ENCODE peak calls at places on chromosomes 13 and 19, in eight cellular contexts. One of them, this sample, is unnamed.

GRCh38 chr19:44876930-44877530 is 14.0 kb upstream of the TOMM40 start:
- DNase-seq in GM12865: no peak
- DNase-seq in dorsolateral prefrontal cortex: no peak
- DNase-seq in body of pancreas: no peak
- DNase-seq in astrocyte of the spinal cord: peak; percentile 21
- DNase-seq in heart left ventricle: no peak
- DNase-seq in lung: no peak
- DNase-seq in tibial nerve: no peak
- DNase-seq in this sample: no peak

GRCh38 chr19:36160821-36161596 is 8.8 kb upstream of the COX7A1 start:
- DNase-seq in body of pancreas: no peak
- DNase-seq in lung: no peak
- DNase-seq in tibial nerve: no peak
- DNase-seq in heart left ventricle: no peak
- DNase-seq in astrocyte of the spinal cord: no peak
- DNase-seq in dorsolateral prefrontal cortex: no peak
- DNase-seq in GM12865: no peak
- DNase-seq in this sample: no peak

GRCh38 chr19:36106991-36107390 is 4.0 kb upstream of the OVOL3 start:
- DNase-seq in heart left ventricle: no peak
- DNase-seq in astrocyte of the spinal cord: no peak
- DNase-seq in GM12865: no peak
- DNase-seq in tibial nerve: no peak
- DNase-seq in dorsolateral prefrontal cortex: no peak
- DNase-seq in lung: no peak
- DNase-seq in body of pancreas: no peak
- DNase-seq in this sample: no peak

GRCh38 chr13:80871481-80871880 is 530.6 kb upstream of the SPRY2 start:
- DNase-seq in dorsolateral prefrontal cortex: no peak
- DNase-seq in astrocyte of the spinal cord: peak; percentile 56
- DNase-seq in lung: no peak
- DNase-seq in body of pancreas: no peak
- DNase-seq in GM12865: no peak
- DNase-seq in tibial nerve: no peak
- DNase-seq in heart left ventricle: no peak
- DNase-seq in this sample: peak; percentile 4

GRCh38 chr13:34863360-34864135 is 78.5 kb upstream of the NBEA start:
- DNase-seq in astrocyte of the spinal cord: peak; percentile 69
- DNase-seq in GM12865: no peak
- DNase-seq in lung: no peak
- DNase-seq in tibial nerve: no peak
- DNase-seq in dorsolateral prefrontal cortex: no peak
- DNase-seq in heart left ventricle: no peak
- DNase-seq in body of pancreas: no peak
- DNase-seq in this sample: peak; percentile 53

GRCh38 chr13:45781553-45782326 is 69.8 kb downstream of the SIAH3 start:
- DNase-seq in GM12865: no peak
- DNase-seq in dorsolateral prefrontal cortex: no peak
- DNase-seq in body of pancreas: peak; percentile 70
- DNase-seq in heart left ventricle: peak; percentile 76
- DNase-seq in astrocyte of the spinal cord: peak; percentile 11
- DNase-seq in tibial nerve: no peak
- DNase-seq in lung: no peak
- DNase-seq in this sample: peak; percentile 22

GRCh38 chr13:43905435-43906031 is 25.8 kb downstream of the LACC1 start:
- DNase-seq in astrocyte of the spinal cord: peak; percentile 82
- DNase-seq in heart left ventricle: peak; percentile 14
- DNase-seq in tibial nerve: peak; percentile 81
- DNase-seq in lung: no peak
- DNase-seq in GM12865: peak; percentile 69
- DNase-seq in body of pancreas: peak; percentile 60
- DNase-seq in dorsolateral prefrontal cortex: no peak
- DNase-seq in this sample: peak; percentile 86

GRCh38 chr19:48810151-48810550 is 678 bp downstream of the BCAT2 start:
- DNase-seq in GM12865: no peak
- DNase-seq in dorsolateral prefrontal cortex: no peak
- DNase-seq in tibial nerve: no peak
- DNase-seq in heart left ventricle: no peak
- DNase-seq in astrocyte of the spinal cord: no peak
- DNase-seq in lung: no peak
- DNase-seq in body of pancreas: no peak
- DNase-seq in this sample: no peak

GRCh38 chr19:54248016-54248601 is 5.5 kb upstream of the LILRA6 start:
- DNase-seq in tibial nerve: peak; percentile 29
- DNase-seq in astrocyte of the spinal cord: no peak
- DNase-seq in dorsolateral prefrontal cortex: no peak
- DNase-seq in body of pancreas: peak; percentile 64
- DNase-seq in heart left ventricle: peak; percentile 44
- DNase-seq in lung: peak; percentile 44
- DNase-seq in GM12865: peak; percentile 21
- DNase-seq in this sample: no peak

GRCh38 chr19:24046550-24046949 is 40.4 kb upstream of the ZNF254 start:
- DNase-seq in GM12865: no peak
- DNase-seq in heart left ventricle: no peak
- DNase-seq in body of pancreas: no peak
- DNase-seq in tibial nerve: no peak
- DNase-seq in lung: no peak
- DNase-seq in dorsolateral prefrontal cortex: no peak
- DNase-seq in astrocyte of the spinal cord: no peak
- DNase-seq in this sample: no peak

GRCh38 chr19:1223018-1223855 is 14.6 kb downstream of the CBARP start:
- DNase-seq in lung: no peak
- DNase-seq in GM12865: peak; percentile 68
- DNase-seq in tibial nerve: no peak
- DNase-seq in body of pancreas: no peak
- DNase-seq in astrocyte of the spinal cord: peak; percentile 37
- DNase-seq in dorsolateral prefrontal cortex: no peak
- DNase-seq in heart left ventricle: peak; percentile 31
- DNase-seq in this sample: no peak

GRCh38 chr13:36131215-36131930 is at the start of gene DCLK1:
- DNase-seq in tibial nerve: peak; percentile 60
- DNase-seq in astrocyte of the spinal cord: peak; percentile 66
- DNase-seq in lung: peak; percentile 54
- DNase-seq in dorsolateral prefrontal cortex: peak; percentile 64
- DNase-seq in GM12865: no peak
- DNase-seq in body of pancreas: peak; percentile 24
- DNase-seq in heart left ventricle: peak; percentile 67
- DNase-seq in this sample: peak; percentile 77

GRCh38 chr13:77836423-77836822 is 82.2 kb downstream of the EDNRB start:
- DNase-seq in body of pancreas: peak; percentile 43
- DNase-seq in tibial nerve: no peak
- DNase-seq in heart left ventricle: no peak
- DNase-seq in GM12865: no peak
- DNase-seq in dorsolateral prefrontal cortex: no peak
- DNase-seq in lung: no peak
- DNase-seq in astrocyte of the spinal cord: no peak
- DNase-seq in this sample: no peak

GRCh38 chr13:98785968-98786367 is 33.5 kb upstream of the SLC15A1 start:
- DNase-seq in lung: no peak
- DNase-seq in GM12865: no peak
- DNase-seq in body of pancreas: no peak
- DNase-seq in tibial nerve: no peak
- DNase-seq in dorsolateral prefrontal cortex: no peak
- DNase-seq in astrocyte of the spinal cord: no peak
- DNase-seq in heart left ventricle: no peak
- DNase-seq in this sample: no peak
- H3K4me3 ChIP-seq in lung: no peak overlapping the region
- H3K4me3 ChIP-seq in GM12865: no peak overlapping the region
- H3K4me3 ChIP-seq in body of pancreas: no peak overlapping the region
- H3K4me3 ChIP-seq in tibial nerve: no peak overlapping the region
- H3K4me3 ChIP-seq in dorsolateral prefrontal cortex: no peak overlapping the region
- H3K4me3 ChIP-seq in astrocyte of the spinal cord: no peak overlapping the region
- H3K4me3 ChIP-seq in heart left ventricle: no peak overlapping the region
- H3K4me3 ChIP-seq in this sample: no peak overlapping the region

DNA sequence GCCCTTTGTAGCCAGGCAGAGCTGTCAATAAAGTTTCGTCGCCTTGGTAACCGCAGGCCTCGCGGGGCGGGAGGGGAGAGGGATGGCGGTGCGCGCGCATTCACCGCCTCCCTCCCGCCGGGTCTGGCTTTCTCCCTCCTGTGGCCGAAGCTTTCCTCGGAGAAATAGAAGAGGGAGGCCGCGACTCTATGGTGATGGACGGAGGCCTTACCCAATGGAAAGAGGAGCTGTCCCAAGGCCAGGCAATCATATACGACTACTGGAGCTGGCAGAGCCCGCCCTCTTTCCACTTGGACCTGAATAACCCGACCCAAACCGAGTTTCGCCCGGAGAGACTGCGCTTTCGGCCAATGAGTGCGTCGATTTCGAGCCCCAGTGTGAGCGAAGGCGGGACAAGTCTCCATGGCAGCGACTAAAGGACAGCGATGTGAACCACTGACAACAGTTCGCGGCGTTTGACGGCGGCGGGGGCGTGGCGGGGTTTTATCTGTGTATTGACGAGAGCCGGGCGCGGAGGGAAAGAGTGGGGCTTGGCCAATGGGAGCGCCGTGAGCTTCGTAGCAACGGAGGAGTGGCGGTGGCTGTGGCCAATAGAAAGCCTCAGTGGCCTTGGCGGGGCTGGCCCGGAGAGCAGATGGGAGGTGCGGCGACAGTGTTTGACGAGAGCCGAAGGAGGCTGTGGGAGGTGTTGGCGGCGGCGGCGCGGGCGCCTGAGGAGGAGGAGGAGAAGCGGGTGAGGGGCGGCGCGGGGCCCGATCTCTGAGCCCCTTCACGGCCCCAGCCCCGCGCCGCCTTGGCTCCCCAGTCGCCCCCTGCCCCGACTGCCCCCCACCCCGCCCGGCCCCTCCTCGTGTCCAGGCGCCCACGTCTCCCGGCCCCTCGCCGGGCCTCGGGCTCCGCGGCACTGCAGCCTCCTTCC is at the start of gene KMT5C:
- DNase-seq in lung: peak; percentile 100
- DNase-seq in heart left ventricle: peak; percentile 100
- DNase-seq in GM12865: peak; percentile 100
- DNase-seq in dorsolateral prefrontal cortex: peak; percentile 100
- DNase-seq in tibial nerve: peak; percentile 100
- DNase-seq in astrocyte of the spinal cord: peak; percentile 100
- DNase-seq in body of pancreas: peak; percentile 100
- DNase-seq in this sample: peak; percentile 100
- TF ChIP-seq CTCF in lung: no peak
- TF ChIP-seq CTCF in heart left ventricle: peak; percentile 41
- TF ChIP-seq CTCF in GM12865: no peak
- TF ChIP-seq CTCF in dorsolateral prefrontal cortex: peak; percentile 40
- TF ChIP-seq CTCF in tibial nerve: peak; percentile 79
- TF ChIP-seq CTCF in astrocyte of the spinal cord: peak; percentile 34
- TF ChIP-seq CTCF in body of pancreas: peak; percentile 84
- TF ChIP-seq CTCF in this sample: peak; percentile 56

GRCh38 chr13:24927810-24928404 is 163.9 kb downstream of the RNF17 start:
- DNase-seq in GM12865: no peak
- DNase-seq in lung: no peak
- DNase-seq in body of pancreas: no peak
- DNase-seq in dorsolateral prefrontal cortex: no peak
- DNase-seq in astrocyte of the spinal cord: no peak
- DNase-seq in tibial nerve: no peak
- DNase-seq in heart left ventricle: no peak
- DNase-seq in this sample: no peak

GRCh38 chr13:24929196-24929595 is 165.2 kb downstream of the RNF17 start:
- DNase-seq in lung: no peak
- DNase-seq in heart left ventricle: no peak
- DNase-seq in GM12865: no peak
- DNase-seq in dorsolateral prefrontal cortex: no peak
- DNase-seq in body of pancreas: no peak
- DNase-seq in astrocyte of the spinal cord: no peak
- DNase-seq in tibial nerve: no peak
- DNase-seq in this sample: no peak

DNA sequence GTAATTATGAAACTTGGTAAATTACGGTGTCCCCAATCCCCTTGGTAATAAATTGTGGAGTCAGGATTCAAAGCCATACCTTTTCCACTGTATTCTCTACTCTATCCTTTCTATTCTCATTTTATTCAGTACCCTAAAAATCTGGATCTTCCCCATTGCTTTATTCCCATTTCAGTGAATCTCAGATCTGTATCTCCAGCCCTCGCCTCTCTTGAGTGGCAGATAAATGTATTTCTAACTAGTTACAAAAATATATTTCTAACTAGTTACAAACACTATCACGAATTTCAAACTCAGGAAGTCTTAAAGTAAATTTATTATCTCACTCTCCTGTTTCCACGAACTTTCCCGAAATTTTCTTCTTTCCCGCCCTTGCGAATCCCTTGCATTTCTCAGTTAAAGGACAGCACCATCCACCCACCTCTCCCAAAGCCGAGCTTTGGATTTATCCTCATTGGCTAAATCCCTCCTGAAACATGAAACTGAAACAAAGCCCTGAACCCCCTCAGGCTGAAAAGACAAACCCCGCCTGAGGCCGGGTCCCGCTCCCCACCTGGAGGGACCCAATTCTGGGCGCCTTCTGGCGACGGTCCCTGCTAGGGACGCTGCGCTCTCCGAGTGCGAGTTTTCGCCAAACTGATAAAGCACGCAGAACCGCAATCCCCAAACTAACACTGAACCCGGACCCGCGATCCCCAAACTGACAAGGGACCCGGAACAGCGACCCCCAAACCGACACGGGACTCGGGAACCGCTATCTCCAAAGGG is 164.3 kb upstream of the PABPC3 start:
- DNase-seq in body of pancreas: no peak
- DNase-seq in lung: no peak
- DNase-seq in heart left ventricle: no peak
- DNase-seq in astrocyte of the spinal cord: no peak
- DNase-seq in GM12865: no peak
- DNase-seq in tibial nerve: no peak
- DNase-seq in dorsolateral prefrontal cortex: no peak
- DNase-seq in this sample: no peak
- H3K4me3 ChIP-seq in body of pancreas: no peak overlapping the region
- H3K4me3 ChIP-seq in lung: no peak overlapping the region
- H3K4me3 ChIP-seq in heart left ventricle: no peak overlapping the region
- H3K4me3 ChIP-seq in astrocyte of the spinal cord: no peak overlapping the region
- H3K4me3 ChIP-seq in GM12865: no peak overlapping the region
- H3K4me3 ChIP-seq in tibial nerve: peak overlapping the region; percentile 7
- H3K4me3 ChIP-seq in dorsolateral prefrontal cortex: no peak overlapping the region
- H3K4me3 ChIP-seq in this sample: peak overlapping the region; percentile 38

GRCh38 chr13:101917475-101917810 is 465.0 kb downstream of the ITGBL1 start:
- DNase-seq in astrocyte of the spinal cord: no peak
- DNase-seq in dorsolateral prefrontal cortex: peak; percentile 16
- DNase-seq in lung: no peak
- DNase-seq in body of pancreas: peak; percentile 16
- DNase-seq in heart left ventricle: no peak
- DNase-seq in tibial nerve: no peak
- DNase-seq in GM12865: no peak
- DNase-seq in this sample: no peak

GRCh38 chr13:101915333-101915732 is 462.9 kb downstream of the ITGBL1 start:
- DNase-seq in GM12865: no peak
- DNase-seq in lung: no peak
- DNase-seq in tibial nerve: no peak
- DNase-seq in astrocyte of the spinal cord: no peak
- DNase-seq in heart left ventricle: no peak
- DNase-seq in body of pancreas: no peak
- DNase-seq in dorsolateral prefrontal cortex: no peak
- DNase-seq in this sample: no peak

GRCh38 chr13:101915755-101916107 is 463.3 kb downstream of the ITGBL1 start:
- DNase-seq in heart left ventricle: no peak
- DNase-seq in body of pancreas: no peak
- DNase-seq in lung: no peak
- DNase-seq in astrocyte of the spinal cord: no peak
- DNase-seq in dorsolateral prefrontal cortex: no peak
- DNase-seq in tibial nerve: no peak
- DNase-seq in GM12865: no peak
- DNase-seq in this sample: no peak

GRCh38 chr13:101916758-101917474 is 464.4 kb downstream of the ITGBL1 start:
- DNase-seq in GM12865: no peak
- DNase-seq in astrocyte of the spinal cord: no peak
- DNase-seq in dorsolateral prefrontal cortex: no peak
- DNase-seq in body of pancreas: no peak
- DNase-seq in tibial nerve: no peak
- DNase-seq in heart left ventricle: no peak
- DNase-seq in lung: no peak
- DNase-seq in this sample: no peak

GRCh38 chr13:101916108-101916757 is 463.8 kb downstream of the ITGBL1 start:
- DNase-seq in lung: no peak
- DNase-seq in body of pancreas: peak; percentile 17
- DNase-seq in GM12865: no peak
- DNase-seq in tibial nerve: no peak
- DNase-seq in dorsolateral prefrontal cortex: peak; percentile 51
- DNase-seq in astrocyte of the spinal cord: peak; percentile 32
- DNase-seq in heart left ventricle: peak; percentile 25
- DNase-seq in this sample: no peak
- TF ChIP-seq CTCF in lung: no peak
- TF ChIP-seq CTCF in body of pancreas: no peak
- TF ChIP-seq CTCF in GM12865: no peak
- TF ChIP-seq CTCF in tibial nerve: no peak
- TF ChIP-seq CTCF in dorsolateral prefrontal cortex: no peak
- TF ChIP-seq CTCF in astrocyte of the spinal cord: peak; percentile 57
- TF ChIP-seq CTCF in heart left ventricle: peak; percentile 39
- TF ChIP-seq CTCF in this sample: no peak